ENCODE peak calls at places on chromosomes 16 and 17, in six cellular contexts. A is AG04450, V is heart left ventricle, O is nephron progenitor cell, S is A673, U is endothelial cell. N is an unnamed sample.

GRCh38 chr17:45312477-45313418 is 4.1 kb downstream of the MAP3K14 start:
- DNase-seq in V (no peak), A (no peak), O (no peak), U (no peak), S (no peak), N (no peak)

GRCh38 chr17:4938670-4939553 is 934 bp downstream of the SLC25A11 start:
- DNase-seq in S (no peak), V (peak; percentile 53), A (no peak), O (no peak), U (no peak), N (no peak)

GRCh38 chr17:68356520-68356919 is 65.2 kb downstream of the ARSG start:
- DNase-seq in V (no peak), S (no peak), U (no peak), O (no peak), A (no peak), N (peak; percentile 53)

GRCh38 chr17:7842950-7843535 is 9.0 kb downstream of the KDM6B start:
- DNase-seq in S (no peak), U (peak; percentile 58), O (no peak), A (peak; percentile 75), V (peak; percentile 86), N (no peak)

GRCh38 chr17:44925731-44926697 is 10.7 kb upstream of the GFAP start:
- DNase-seq in A (no peak), O (no peak), V (no peak), U (no peak), S (no peak), N (no peak)

GRCh38 chr16:88286301-88286923 is 96.3 kb upstream of the ZNF469 start:
- DNase-seq in S (no peak), U (no peak), V (no peak), O (no peak), A (no peak), N (no peak)

GRCh38 chr17:80512233-80512632 is 32.4 kb upstream of the RPTOR start:
- DNase-seq in U (no peak), O (no peak), S (no peak), V (no peak), A (no peak), N (no peak)

GRCh38 chr16:27314161-27314723 is 468 bp downstream of the IL4R start:
- DNase-seq in S (peak; percentile 28), U (peak; percentile 15), V (peak; percentile 65), A (peak; percentile 84), O (no peak), N (peak; percentile 56)

GRCh38 chr17:74769266-74769855 is 6.8 kb downstream of the NAT9 start:
- DNase-seq in S (no peak), O (no peak), V (no peak), A (no peak), U (no peak), N (no peak)

GRCh38 chr17:74404218-74404617 is 27.7 kb upstream of the GPRC5C start:
- DNase-seq in A (no peak), O (no peak), V (no peak), U (no peak), S (no peak), N (no peak)

GRCh38 chr17:1947229-1947742 is 77.8 kb downstream of the RTN4RL1 start:
- DNase-seq in U (no peak), A (no peak), S (no peak), O (peak; percentile 58), V (peak; percentile 91), N (no peak)

GRCh38 chr17:39702901-39703893 is 3.3 kb downstream of the ERBB2 start:
- DNase-seq in U (no peak), V (peak; percentile 60), A (no peak), S (no peak), O (no peak), N (no peak)

GRCh38 chr16:56189990-56190902 is 1.0 kb upstream of the GNAO1 start:
- DNase-seq in S (no peak), A (no peak), U (no peak), V (no peak), O (no peak), N (no peak)

GRCh38 chr16:58099956-58100300 is 29.3 kb downstream of the CFAP20 start:
- DNase-seq in O (no peak), A (no peak), S (no peak), U (no peak), V (no peak), N (no peak)

GRCh38 chr17:8384801-8385335 is 1.9 kb upstream of the RPL26 start:
- DNase-seq in O (no peak), A (peak; percentile 86), U (peak; percentile 39), V (no peak), S (no peak), N (no peak)

GRCh38 chr17:40178021-40178601 is 841 bp downstream of the RAPGEFL1 start:
- DNase-seq in A (no peak), U (no peak), O (peak; percentile 50), S (no peak), V (no peak), N (no peak)

GRCh38 chr17:72942594-72942993 is 149.9 kb downstream of the SLC39A11 start:
- DNase-seq in O (no peak), A (peak; percentile 2), U (no peak), S (no peak), V (no peak), N (no peak)

GRCh38 chr16:14050297-14051027 is 20.7 kb upstream of the MRTFB start:
- DNase-seq in U (peak; percentile 30), S (no peak), V (no peak), O (peak; percentile 22), A (no peak), N (no peak)

GRCh38 chr16:53991181-53992056 is 287.5 kb downstream of the FTO start:
- DNase-seq in A (peak; percentile 55), S (no peak), O (peak; percentile 47), V (no peak), U (no peak), N (no peak)

GRCh38 chr16:75457485-75458021 is 6.9 kb downstream of the TMEM170A start:
- DNase-seq in O (no peak), U (no peak), S (no peak), V (no peak), A (no peak), N (no peak)

GRCh38 chr17:44971776-44972483 is 3.8 kb upstream of the C1QL1 start:
- DNase-seq in O (no peak), V (no peak), U (no peak), A (no peak), S (no peak), N (no peak)

GRCh38 chr17:33647976-33648375 is 354.9 kb upstream of the ASIC2 start:
- DNase-seq in U (peak; percentile 16), O (peak; percentile 23), S (peak; percentile 7), V (no peak), A (no peak), N (no peak)

GRCh38 chr17:33653389-33653788 is 360.3 kb upstream of the ASIC2 start:
- DNase-seq in A (no peak), U (no peak), S (no peak), O (no peak), V (no peak), N (no peak)

GRCh38 chr17:33657181-33657580 is 364.1 kb upstream of the ASIC2 start:
- DNase-seq in A (no peak), S (no peak), V (no peak), O (no peak), U (no peak), N (no peak)

GRCh38 chr17:33651631-33652030 is 358.5 kb upstream of the ASIC2 start:
- DNase-seq in O (no peak), A (no peak), V (no peak), S (peak; percentile 1), U (no peak), N (no peak)
- TF ChIP-seq CTCF in O (no peak), A (no peak), V (no peak), S (peak; percentile 15), U (no peak), N (no peak)

GRCh38 chr17:13943859-13944258 is 125.4 kb upstream of the COX10 start:
- DNase-seq in V (no peak), U (no peak), S (no peak), O (peak; percentile 18), A (no peak), N (no peak)

GRCh38 chr17:13941781-13942180 is 127.5 kb upstream of the COX10 start:
- DNase-seq in V (no peak), A (no peak), S (no peak), U (no peak), O (no peak), N (no peak)

GRCh38 chr17:13939222-13939621 is 130.1 kb upstream of the COX10 start:
- DNase-seq in A (no peak), U (no peak), O (no peak), V (no peak), S (no peak), N (no peak)

DNA sequence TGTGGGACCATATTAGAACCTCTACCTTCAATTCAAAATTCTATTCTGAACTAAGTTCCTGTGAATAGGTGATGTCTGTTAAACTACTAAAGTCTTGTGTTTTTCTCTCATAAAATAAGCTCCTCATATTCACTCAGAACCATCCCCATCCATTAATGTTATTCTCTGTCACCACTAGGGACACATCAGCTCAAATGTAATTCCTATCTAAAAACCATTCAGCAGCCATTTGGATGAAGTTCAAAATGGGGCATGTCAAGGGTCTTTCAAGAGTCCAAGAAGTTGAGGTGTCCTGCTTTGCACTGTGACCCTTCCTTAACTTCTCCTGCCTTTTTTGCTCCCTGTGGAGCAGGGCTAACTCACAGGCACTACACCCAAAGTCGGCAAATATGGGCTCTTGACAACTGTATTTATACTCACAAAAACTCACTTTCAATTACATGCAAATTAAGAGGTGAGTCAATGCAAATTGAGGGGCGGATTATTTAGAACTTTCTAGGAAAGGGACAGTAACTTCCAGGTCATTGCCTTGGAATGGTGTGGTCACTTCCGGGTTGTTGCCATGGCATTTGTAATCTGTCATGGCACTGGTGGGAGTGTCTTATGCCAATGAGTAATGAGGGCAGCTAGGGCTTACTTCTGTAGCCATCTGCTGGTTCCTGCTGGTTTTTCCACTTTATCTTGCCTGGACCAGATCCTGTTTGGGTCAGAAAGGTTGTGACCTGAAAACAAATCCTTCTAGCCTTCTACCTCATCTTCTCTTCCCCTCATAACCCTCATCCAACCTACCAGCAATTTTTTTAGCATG is 128.2 kb upstream of the COX10 start:
- DNase-seq in O (no peak), S (no peak), V (no peak), A (no peak), U (no peak), N (no peak)
- TF ChIP-seq CTCF in O (no peak), S (no peak), V (no peak), A (no peak), U (no peak), N (no peak)

DNA sequence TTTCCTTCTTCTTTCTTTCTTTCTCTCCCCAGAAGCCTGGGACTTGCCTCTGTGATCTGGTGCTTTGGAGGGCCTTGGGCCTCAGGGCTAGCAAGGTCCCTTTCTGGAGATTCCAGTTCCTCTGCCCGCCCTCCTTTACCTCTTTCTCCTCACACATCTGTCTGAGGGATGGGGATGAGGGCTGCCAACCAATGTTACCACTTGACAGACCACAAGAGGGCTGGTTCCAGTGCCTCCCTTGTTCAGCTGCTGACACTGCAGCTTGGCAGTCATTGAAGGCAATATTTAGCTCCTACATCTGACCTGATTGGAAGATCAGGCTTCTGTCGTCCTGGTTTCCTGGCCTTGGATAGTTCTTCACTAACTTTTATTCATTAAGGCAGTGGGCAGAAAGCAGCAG is 3.6 kb upstream of the ZNF652 start:
- DNase-seq in V (no peak), O (no peak), U (peak; percentile 14), A (no peak), S (peak; percentile 61), N (peak; percentile 41)
- TF ChIP-seq CTCF in V (no peak), O (no peak), U (no peak), A (no peak), S (peak; percentile 39), N (no peak)

DNA sequence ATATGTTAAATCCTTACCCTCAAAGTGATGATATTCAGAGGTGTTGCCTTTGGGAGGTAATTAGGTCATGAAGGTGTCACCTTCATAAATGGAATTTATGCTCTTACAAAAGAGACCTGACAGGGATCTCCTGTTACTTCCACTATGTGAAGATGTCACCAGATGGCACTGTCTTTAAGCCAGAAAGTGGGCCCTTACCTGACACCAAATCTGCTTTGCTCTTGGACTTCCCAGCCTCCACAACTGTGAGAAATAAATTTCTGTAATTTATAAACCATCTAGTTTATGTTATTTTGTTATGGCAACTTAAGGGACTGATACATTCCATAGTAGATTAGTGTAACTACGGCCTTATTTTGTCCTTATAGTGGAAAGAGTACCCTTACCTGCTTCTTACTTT is 358.3 kb upstream of the SALL1 start:
- DNase-seq in O (no peak), V (no peak), S (no peak), U (no peak), A (no peak), N (no peak)
- TF ChIP-seq CTCF in O (no peak), V (no peak), S (no peak), U (no peak), A (no peak), N (no peak)

N was measured in natural killer cell.